ENCODE peak calls at places on chromosome 18, in five cellular contexts. G is aorta, N is iPS DF 6.9, K is spleen, E is ascending aorta. M is an unnamed sample. For H3K4me1, the result is how much of the 10 kb centered on the place peaks cover.

GRCh38 chr18:22831441-22831904 is 101.7 kb upstream of the RBBP8 start:
- DNase-seq in G (no peak), E (no peak), N (no peak), K (no peak), M (no peak)

GRCh38 chr18:51120809-51121596 is 76.5 kb downstream of the MEX3C start:
- DNase-seq in G (no peak), E (no peak), K (no peak), N (no peak), M (no peak)

GRCh38 chr18:80108122-80108536 is 933 bp upstream of the ADNP2 start:
- DNase-seq in K (peak), E (no peak), G (no peak), N (no peak), M (peak)

GRCh38 chr18:77073336-77074093 is 59.1 kb downstream of the MBP start:
- DNase-seq in N (no peak), E (no peak), G (no peak), K (no peak), M (no peak)

GRCh38 chr18:24369420-24369819 is 28.2 kb downstream of the OSBPL1A start:
- DNase-seq in N (no peak), G (no peak), E (no peak), K (no peak), M (no peak)

GRCh38 chr18:36162981-36163380 is 24.3 kb upstream of the MOCOS start:
- DNase-seq in E (no peak), N (no peak), G (no peak), K (no peak), M (no peak)

GRCh38 chr18:10299686-10300085 is 154.7 kb upstream of the APCDD1 start:
- DNase-seq in N (no peak), K (no peak), G (no peak), E (no peak), M (no peak)

GRCh38 chr18:79385749-79386341 is 9.9 kb upstream of the NFATC1 start:
- DNase-seq in G (no peak), E (no peak), K (peak), N (no peak), M (peak)

GRCh38 chr18:77177009-77177408 is 44.4 kb upstream of the MBP start:
- DNase-seq in G (no peak), N (no peak), K (no peak), E (no peak), M (no peak)

GRCh38 chr18:2529154-2529553 is 42.2 kb downstream of the METTL4 start:
- DNase-seq in N (peak), G (no peak), K (no peak), E (no peak), M (no peak)

GRCh38 chr18:6543330-6543908 is 128.7 kb upstream of the L3MBTL4 start:
- DNase-seq in N (no peak), E (no peak), K (no peak), G (no peak), M (no peak)

GRCh38 chr18:30970201-30970816 is 72.2 kb downstream of the DSC3 start:
- DNase-seq in N (no peak), G (no peak), K (no peak), E (no peak), M (no peak)

GRCh38 chr18:61502472-61502871 is 169.2 kb downstream of the CDH20 start:
- DNase-seq in G (no peak), K (no peak), E (no peak), N (peak), M (no peak)

GRCh38 chr18:41967680-41968079 is 12.6 kb downstream of the PIK3C3 start:
- DNase-seq in K (no peak), E (no peak), N (no peak), G (no peak), M (no peak)

GRCh38 chr18:56501896-56502295 is 136.5 kb downstream of the TXNL1 start:
- DNase-seq in E (no peak), N (no peak), K (no peak), G (no peak), M (no peak)

GRCh38 chr18:55343396-55344073 is 244.5 kb downstream of the TCF4 start:
- DNase-seq in K (no peak), N (no peak), G (no peak), E (no peak), M (no peak)

GRCh38 chr18:54607213-54607934 is 16.3 kb downstream of the DYNAP start:
- DNase-seq in E (no peak), G (no peak), K (no peak), N (peak), M (no peak)

GRCh38 chr18:69948919-69949537 is 1.4 kb upstream of the CD226 start:
- DNase-seq in K (no peak), N (no peak), G (peak), E (no peak), M (peak)

GRCh38 chr18:61154866-61155265 is 178.4 kb upstream of the CDH20 start:
- DNase-seq in G (no peak), E (no peak), K (no peak), N (no peak), M (no peak)

GRCh38 chr18:37322497-37323035 is 243.0 kb downstream of the CELF4 start:
- DNase-seq in G (no peak), N (peak), K (no peak), E (no peak), M (no peak)

GRCh38 chr18:76398899-76399612 is 96.0 kb downstream of the ZNF516 start:
- DNase-seq in K (peak), G (peak), N (peak), E (peak), M (peak)

GRCh38 chr18:73614812-73615211 is 532.8 kb downstream of the FBXO15 start:
- DNase-seq in K (no peak), E (no peak), G (no peak), N (no peak), M (no peak)

GRCh38 chr18:26460449-26461091 is 87.8 kb downstream of the KCTD1 start:
- DNase-seq in G (no peak), E (no peak), N (no peak), K (no peak), M (no peak)

GRCh38 chr18:77911973-77912372 is 662.3 kb downstream of the GALR1 start:
- DNase-seq in K (no peak), E (no peak), G (no peak), N (no peak), M (no peak)

GRCh38 chr18:44181951-44182350 is 498.7 kb upstream of the SETBP1 start:
- DNase-seq in E (no peak), G (no peak), N (no peak), K (no peak), M (no peak)

GRCh38 chr18:12432196-12432595 is 24.5 kb downstream of the PRELID3A start:
- DNase-seq in N (no peak), K (peak), G (no peak), E (no peak), M (no peak)

GRCh38 chr18:11883153-11883552 is 25.0 kb downstream of the MPPE1 start:
- DNase-seq in N (no peak), G (no peak), E (no peak), K (no peak), M (no peak)

GRCh38 chr18:44625367-44625766 is 55.3 kb upstream of the SETBP1 start:
- DNase-seq in K (no peak), E (no peak), G (no peak), N (no peak), M (no peak)

GRCh38 chr18:28711096-28711495 is 534.2 kb upstream of the CDH2 start:
- DNase-seq in E (no peak), G (no peak), N (no peak), K (no peak), M (no peak)

GRCh38 chr18:57786038-57786437 is 17.1 kb downstream of the ATP8B1 start:
- DNase-seq in G (no peak), E (no peak), N (no peak), K (no peak), M (no peak)

GRCh38 chr18:59570101-59570875 is 126.9 kb downstream of the CCBE1 start:
- DNase-seq in E (no peak), G (no peak), N (no peak), K (no peak), M (no peak)
- H3K27ac ChIP-seq in E (no peak), G (no peak), N (no peak), K (no peak), M (no peak)

GRCh38 chr18:48833701-48834394 is 116.9 kb downstream of the SMAD7 start:
- DNase-seq in G (peak), N (no peak), E (no peak), K (peak), M (peak)
- H3K4me3 ChIP-seq in G (no peak), N (no peak), E (peak), K (peak), M (no peak)

DNA sequence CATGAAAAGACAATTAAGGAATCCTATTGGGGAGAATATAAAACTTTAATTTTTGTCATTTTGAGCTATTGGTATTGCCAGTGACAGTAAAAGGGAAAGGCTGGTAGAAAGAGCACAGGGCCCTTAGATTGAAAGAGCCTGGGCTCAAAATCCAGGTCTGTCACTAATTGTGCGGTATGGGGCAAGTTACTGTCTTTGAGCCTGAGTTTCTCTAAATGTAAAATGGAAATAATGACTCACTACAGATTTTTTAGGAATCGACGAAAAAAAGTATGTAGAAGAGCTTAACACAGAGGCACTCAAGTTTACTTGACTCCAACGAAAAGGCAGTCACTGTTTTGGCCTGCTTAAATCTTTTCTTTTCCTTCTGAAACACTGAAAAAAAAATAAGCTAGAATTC is 7.0 kb downstream of the NDUFV2 start:
- DNase-seq in K (no peak), E (no peak), G (no peak), N (no peak), M (no peak)
- H3K4me1 ChIP-seq in K (half or more), E (half or more), G (under half), N (under half), M (under half)

GRCh38 chr18:49814147-49814499 is 790 bp upstream of the ACAA2 start:
- DNase-seq in G (no peak), E (peak), K (no peak), N (no peak), M (no peak)

GRCh38 chr18:49811151-49811938 is 2.0 kb downstream of the ACAA2 start:
- DNase-seq in G (no peak), E (no peak), K (no peak), N (no peak), M (no peak)

GRCh38 chr18:49813321-49814146 is at the start of gene ACAA2:
- DNase-seq in G (peak), N (peak), K (peak), E (peak), M (peak)

GRCh38 chr18:49813071-49813320 is 337 bp downstream of the ACAA2 start:
- DNase-seq in E (no peak), K (peak), G (no peak), N (no peak), M (no peak)

GRCh38 chr18:49812321-49813070 is 837 bp downstream of the ACAA2 start:
- DNase-seq in G (no peak), E (no peak), K (no peak), N (no peak), M (no peak)
- H3K27ac ChIP-seq in G (peak), E (peak), K (peak), N (no peak), M (peak)

GRCh38 chr18:8051388-8051787 is 484.3 kb downstream of the PTPRM start:
- DNase-seq in K (no peak), N (no peak), E (no peak), G (no peak), M (no peak)
- H3K4me3 ChIP-seq in K (no peak), N (no peak), E (no peak), G (no peak), M (no peak)

GRCh38 chr18:48550101-48550729 is 11.4 kb downstream of the CTIF start:
- DNase-seq in E (no peak), N (no peak), K (no peak), G (no peak), M (no peak)
- H3K4me1 ChIP-seq in E (under half), N (under half), K (under half), G (under half), M (under half)

GRCh38 chr18:62741584-62741983 is 26.2 kb downstream of the PHLPP1 start:
- DNase-seq in G (no peak), E (no peak), N (no peak), K (no peak), M (no peak)

GRCh38 chr18:62738638-62739037 is 23.3 kb downstream of the PHLPP1 start:
- DNase-seq in N (no peak), K (no peak), G (no peak), E (no peak), M (no peak)

GRCh38 chr18:62739911-62740310 is 24.6 kb downstream of the PHLPP1 start:
- DNase-seq in N (no peak), E (no peak), K (no peak), G (no peak), M (no peak)

GRCh38 chr18:62744076-62744705 is 28.9 kb downstream of the PHLPP1 start:
- DNase-seq in K (peak), G (no peak), N (no peak), E (no peak), M (no peak)

DNA sequence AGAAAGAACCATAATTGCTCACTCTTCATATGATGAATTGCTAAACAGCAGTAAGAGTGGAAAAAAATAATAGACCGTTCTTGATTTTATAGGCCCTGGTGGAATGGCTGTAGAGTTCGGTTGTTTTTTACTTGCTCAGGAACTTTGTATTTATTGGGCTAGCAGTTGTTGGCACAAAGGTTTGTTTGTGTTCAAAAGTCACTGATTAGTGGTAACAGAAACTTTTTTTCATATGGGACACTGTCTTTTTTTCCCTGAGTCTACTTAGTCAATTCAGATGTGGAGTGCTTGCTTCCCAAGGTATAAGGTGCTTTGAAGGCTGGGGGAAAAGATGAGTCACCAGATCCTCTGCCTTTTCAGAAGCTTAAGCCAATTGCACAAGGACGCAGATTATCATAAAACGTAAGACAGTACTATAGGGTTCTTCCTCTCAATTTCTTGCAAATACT is 25.8 kb downstream of the PHLPP1 start:
- DNase-seq in E (no peak), K (no peak), G (no peak), N (no peak), M (no peak)
- H3K27ac ChIP-seq in E (no peak), K (no peak), G (no peak), N (no peak), M (no peak)